ENCODE peak calls at places on chromosomes 6 and 20, in eight cellular contexts. B, O, N, S, T, L, D and A are unnamed samples.

GRCh38 chr6:47772359-47772758 is 9.5 kb upstream of the OPN5 start:
- DNase-seq in O (no peak), N (no peak), D (no peak), L (no peak), B (no peak), T (no peak), S (no peak), A (no peak)

GRCh38 chr20:19322061-19322985 is 109.9 kb downstream of the SLC24A3 start:
- DNase-seq in D (no peak), B (no peak), L (no peak), O (no peak), S (no peak), T (no peak), N (no peak), A (no peak)

GRCh38 chr20:49668181-49668877 is 45.3 kb downstream of the B4GALT5 start:
- DNase-seq in N (peak; percentile 65), B (no peak), S (no peak), T (no peak), O (no peak), L (no peak), D (no peak), A (peak; percentile 41)

GRCh38 chr6:161192636-161193411 is 81.0 kb downstream of the AGPAT4 start:
- DNase-seq in B (no peak), D (no peak), S (no peak), N (no peak), O (no peak), T (no peak), L (no peak), A (no peak)

GRCh38 chr6:113649276-113649675 is 207.9 kb upstream of the MARCKS start:
- DNase-seq in B (no peak), S (no peak), N (no peak), D (peak; percentile 63), L (no peak), O (peak; percentile 57), T (no peak), A (no peak)

GRCh38 chr6:111406200-111406711 is 76.8 kb downstream of the REV3L start:
- DNase-seq in N (peak; percentile 33), S (no peak), D (no peak), O (no peak), T (no peak), L (no peak), B (no peak), A (no peak)

GRCh38 chr6:134447423-134447822 is 129.5 kb upstream of the SGK1 start:
- DNase-seq in T (no peak), N (no peak), O (no peak), D (peak; percentile 56), L (no peak), S (peak; percentile 31), B (no peak), A (no peak)

GRCh38 chr6:107620736-107621135 is 130.8 kb downstream of the SOBP start:
- DNase-seq in N (no peak), T (no peak), O (no peak), D (peak; percentile 36), B (no peak), L (no peak), S (no peak), A (no peak)

GRCh38 chr6:170423030-170423429 is 116.5 kb downstream of the FAM120B start:
- DNase-seq in N (no peak), O (no peak), T (no peak), S (no peak), L (no peak), B (no peak), D (no peak), A (no peak)

GRCh38 chr20:59087829-59088433 is 45.3 kb upstream of the PRELID3B start:
- DNase-seq in B (peak; percentile 74), S (peak; percentile 69), T (peak; percentile 55), D (peak; percentile 55), O (peak; percentile 64), L (peak; percentile 65), N (peak; percentile 25), A (peak; percentile 33)

GRCh38 chr20:62685781-62686555 is 22.7 kb upstream of the NTSR1 start:
- DNase-seq in O (no peak), T (peak; percentile 62), D (no peak), L (no peak), N (no peak), B (no peak), S (no peak), A (no peak)

GRCh38 chr6:152750694-152751093 is at the start of gene VIP:
- DNase-seq in T (no peak), L (no peak), B (peak; percentile 9), O (no peak), N (no peak), D (peak; percentile 46), S (peak; percentile 33), A (no peak)

GRCh38 chr6:170086639-170087420 is 204.0 kb downstream of the DLL1 start:
- DNase-seq in D (no peak), B (no peak), S (no peak), N (no peak), L (no peak), O (peak; percentile 4), T (no peak), A (no peak)

GRCh38 chr20:61744691-61745396 is 320.8 kb downstream of the TAF4 start:
- DNase-seq in B (no peak), L (no peak), T (no peak), O (peak; percentile 58), N (no peak), S (peak; percentile 6), D (peak; percentile 64), A (no peak)

GRCh38 chr6:161066511-161066910 is 74.9 kb downstream of the MAP3K4 start:
- DNase-seq in T (no peak), O (no peak), B (no peak), D (no peak), S (no peak), N (no peak), L (no peak), A (no peak)

GRCh38 chr6:72322778-72323177 is 299.1 kb upstream of the KCNQ5 start:
- DNase-seq in S (no peak), O (no peak), L (no peak), N (no peak), D (no peak), B (no peak), T (no peak), A (no peak)

GRCh38 chr6:15038013-15038791 is 207.7 kb upstream of the JARID2 start:
- DNase-seq in L (no peak), D (no peak), S (no peak), O (no peak), N (no peak), B (no peak), T (no peak), A (no peak)

GRCh38 chr6:144064831-144065668 is 30.3 kb downstream of the SF3B5 start:
- DNase-seq in T (no peak), N (no peak), B (no peak), L (no peak), O (no peak), D (no peak), S (no peak), A (no peak)

GRCh38 chr6:37259191-37259590 is 1.2 kb upstream of the TMEM217 start:
- DNase-seq in L (no peak), T (no peak), B (no peak), N (no peak), S (peak; percentile 31), D (peak; percentile 50), O (no peak), A (no peak)

GRCh38 chr6:84052204-84052882 is 18.8 kb downstream of the MRAP2 start:
- DNase-seq in T (peak; percentile 90), N (no peak), S (peak; percentile 49), O (peak; percentile 74), B (peak; percentile 27), D (peak; percentile 65), L (no peak), A (no peak)

GRCh38 chr6:55388161-55388560 is 60.9 kb downstream of the GFRAL start:
- DNase-seq in O (no peak), N (no peak), S (peak; percentile 2), B (no peak), L (no peak), T (no peak), D (peak; percentile 33), A (no peak)

GRCh38 chr6:71404145-71404966 is 115.7 kb downstream of the OGFRL1 start:
- DNase-seq in S (peak; percentile 93), N (no peak), L (no peak), D (peak; percentile 88), T (no peak), B (no peak), O (peak; percentile 90), A (no peak)

GRCh38 chr20:53917145-53918009 is 153.0 kb downstream of the BCAS1 start:
- DNase-seq in L (no peak), B (no peak), N (no peak), S (peak; percentile 71), O (peak; percentile 75), T (no peak), D (peak; percentile 69), A (no peak)

GRCh38 chr20:21338291-21338690 is 35.2 kb downstream of the XRN2 start:
- DNase-seq in B (no peak), O (no peak), N (no peak), L (no peak), T (no peak), D (no peak), S (no peak), A (no peak)

GRCh38 chr6:3612341-3613041 is 139.0 kb downstream of the PXDC1 start:
- DNase-seq in N (no peak), O (peak; percentile 91), T (peak; percentile 26), D (peak; percentile 96), B (no peak), S (peak; percentile 95), L (no peak), A (no peak)

GRCh38 chr20:57849126-57849867 is 139.5 kb upstream of the PMEPA1 start:
- DNase-seq in S (no peak), T (no peak), D (no peak), N (no peak), B (no peak), L (no peak), O (no peak), A (no peak)